ENCODE peak calls at places on chromosome 17, in nine cellular contexts. C is uterus, Q is testis, T is cardiac muscle cell, J is esophagus squamous epithelium, A is Panc1, W is BE2C, S is left ventricle myocardium inferior, V is mucosa of descending colon. F is an unnamed sample. For H3K4me1, the result is how much of the 10 kb centered on the place peaks cover.

GRCh38 chr17:83151442-83152220 is 72.2 kb downstream of the METRNL start:
- DNase-seq in C (no peak), Q (peak), T (no peak), J (no peak), A (no peak), W (no peak), S (no peak), V (no peak), F (no peak)

GRCh38 chr17:14712471-14713075 is 411.7 kb downstream of the HS3ST3B1 start:
- DNase-seq in C (no peak), Q (no peak), T (no peak), J (no peak), A (no peak), W (no peak), S (no peak), V (no peak), F (no peak)

GRCh38 chr17:52106638-52107261 is 51.8 kb downstream of the CA10 start:
- DNase-seq in C (peak), Q (peak), T (peak), J (no peak), A (peak), W (peak), S (no peak), V (peak), F (no peak)

GRCh38 chr17:6599364-6599763 is 41.1 kb downstream of the KIAA0753 start:
- DNase-seq in C (no peak), Q (no peak), T (no peak), J (no peak), A (no peak), W (no peak), S (no peak), V (no peak), F (no peak)

GRCh38 chr17:79118924-79119323 is 44.3 kb downstream of the ENGASE start:
- DNase-seq in C (no peak), Q (no peak), T (no peak), J (no peak), A (no peak), W (no peak), S (no peak), V (no peak), F (no peak)

GRCh38 chr17:45172541-45173286 is 11.0 kb downstream of the HEXIM2 start:
- DNase-seq in C (peak), Q (peak), T (no peak), J (no peak), A (no peak), W (no peak), S (peak), V (peak), F (peak)

GRCh38 chr17:8469964-8470363 is 34.3 kb downstream of the NDEL1 start:
- DNase-seq in C (no peak), Q (no peak), T (no peak), J (no peak), A (no peak), W (no peak), S (no peak), V (no peak), F (no peak)

GRCh38 chr17:62802531-62803205 is 5.4 kb downstream of the MARCHF10 start:
- DNase-seq in C (no peak), Q (no peak), T (no peak), J (no peak), A (no peak), W (peak), S (no peak), V (no peak), F (no peak)

GRCh38 chr17:34252138-34252889 is 2.8 kb upstream of the CCL2 start:
- DNase-seq in C (peak), Q (peak), T (peak), J (no peak), A (no peak), W (peak), S (peak), V (peak), F (peak)

GRCh38 chr17:17728550-17729251 is 47.4 kb downstream of the RAI1 start:
- DNase-seq in C (no peak), Q (no peak), T (no peak), J (no peak), A (peak), W (no peak), S (no peak), V (no peak), F (peak)

GRCh38 chr17:65794572-65794971 is 233.1 kb upstream of the AXIN2 start:
- DNase-seq in C (no peak), Q (no peak), T (peak), J (no peak), A (no peak), W (no peak), S (no peak), V (peak), F (no peak)

GRCh38 chr17:63041722-63042121 is 75.7 kb downstream of the TANC2 start:
- DNase-seq in C (no peak), Q (no peak), T (no peak), J (no peak), A (no peak), W (no peak), S (no peak), V (no peak), F (no peak)

GRCh38 chr17:35931794-35932419 is 1.3 kb upstream of the RDM1 start:
- DNase-seq in C (peak), Q (peak), T (no peak), J (no peak), A (no peak), W (no peak), S (no peak), V (no peak), F (no peak)

GRCh38 chr17:28615260-28615940 is 1.4 kb upstream of the RSKR start:
- DNase-seq in C (no peak), Q (no peak), T (no peak), J (no peak), A (no peak), W (no peak), S (no peak), V (no peak), F (no peak)

GRCh38 chr17:33684714-33685113 is 391.6 kb upstream of the ASIC2 start:
- DNase-seq in C (no peak), Q (no peak), T (no peak), J (no peak), A (no peak), W (no peak), S (no peak), V (no peak), F (no peak)

GRCh38 chr17:7404737-7405412 is 978 bp upstream of the TMEM256 start:
- DNase-seq in C (no peak), Q (peak), T (peak), J (no peak), A (no peak), W (no peak), S (peak), V (peak), F (peak)

GRCh38 chr17:17149520-17150449 is 56.3 kb downstream of the PLD6 start:
- DNase-seq in C (no peak), Q (no peak), T (no peak), J (no peak), A (no peak), W (no peak), S (no peak), V (no peak), F (no peak)

GRCh38 chr17:69574257-69575197 is 160.0 kb downstream of the MAP2K6 start:
- DNase-seq in C (no peak), Q (no peak), T (no peak), J (no peak), A (no peak), W (no peak), S (no peak), V (no peak), F (no peak)

GRCh38 chr17:57968456-57968855 is 13.2 kb upstream of the CUEDC1 start:
- DNase-seq in C (no peak), Q (no peak), T (no peak), J (no peak), A (no peak), W (no peak), S (no peak), V (no peak), F (no peak)

GRCh38 chr17:16929281-16929680 is 42.6 kb downstream of the TNFRSF13B start:
- DNase-seq in C (no peak), Q (no peak), T (no peak), J (no peak), A (no peak), W (no peak), S (peak), V (no peak), F (peak)

GRCh38 chr17:41781404-41782110 is 5.0 kb downstream of the JUP start:
- DNase-seq in C (no peak), Q (no peak), T (no peak), J (no peak), A (no peak), W (no peak), S (peak), V (no peak), F (peak)

GRCh38 chr17:27651411-27652345 is 20.7 kb downstream of the LGALS9 start:
- DNase-seq in C (peak), Q (peak), T (peak), J (no peak), A (peak), W (peak), S (peak), V (peak), F (peak)

GRCh38 chr17:82876602-82877391 is 37.0 kb upstream of the ZNF750 start:
- DNase-seq in C (peak), Q (peak), T (peak), J (no peak), A (no peak), W (peak), S (peak), V (peak), F (peak)

GRCh38 chr17:76586741-76587487 is 1.3 kb upstream of the ST6GALNAC2 start:
- DNase-seq in C (no peak), Q (no peak), T (peak), J (no peak), A (no peak), W (peak), S (no peak), V (no peak), F (no peak)

GRCh38 chr17:82330322-82331239 is 3.0 kb downstream of the SECTM1 start:
- DNase-seq in C (no peak), Q (peak), T (peak), J (no peak), A (no peak), W (peak), S (no peak), V (peak), F (peak)

GRCh38 chr17:64411999-64412771 is 21.5 kb upstream of the PECAM1 start:
- DNase-seq in C (peak), Q (peak), T (peak), J (no peak), A (no peak), W (no peak), S (peak), V (peak), F (peak)

GRCh38 chr17:28953444-28954118 is 2.3 kb upstream of the PHF12 start:
- DNase-seq in C (peak), Q (peak), T (peak), J (no peak), A (peak), W (peak), S (no peak), V (no peak), F (no peak)

GRCh38 chr17:81727324-81728031 is 15.4 kb downstream of the SLC25A10 start:
- DNase-seq in C (no peak), Q (no peak), T (no peak), J (no peak), A (no peak), W (no peak), S (no peak), V (peak), F (no peak)

GRCh38 chr17:68840073-68840472 is 115.1 kb downstream of the ABCA8 start:
- DNase-seq in C (no peak), Q (no peak), T (no peak), J (no peak), A (no peak), W (no peak), S (no peak), V (no peak), F (no peak)

GRCh38 chr17:830381-830780 is 48.2 kb downstream of the MRM3 start:
- DNase-seq in C (no peak), Q (no peak), T (no peak), J (no peak), A (no peak), W (no peak), S (no peak), V (no peak), F (no peak)
- H3K4me1 ChIP-seq in C (under half), Q (under half), T (under half), J (under half), A (under half), W (under half), S (under half), V (under half), F (under half)

GRCh38 chr17:2797632-2798031 is 1.4 kb downstream of the RAP1GAP2 start:
- DNase-seq in C (no peak), Q (no peak), T (no peak), J (no peak), A (no peak), W (no peak), S (no peak), V (peak), F (no peak)

GRCh38 chr17:2794116-2794803 is 2.0 kb upstream of the RAP1GAP2 start:
- DNase-seq in C (no peak), Q (no peak), T (no peak), J (no peak), A (no peak), W (no peak), S (no peak), V (no peak), F (no peak)

GRCh38 chr17:2797226-2797625 is 988 bp downstream of the RAP1GAP2 start:
- DNase-seq in C (no peak), Q (no peak), T (no peak), J (no peak), A (no peak), W (no peak), S (no peak), V (peak), F (no peak)

GRCh38 chr17:2796164-2797140 is at the start of gene RAP1GAP2:
- DNase-seq in C (no peak), Q (peak), T (no peak), J (peak), A (no peak), W (no peak), S (peak), V (peak), F (peak)

DNA sequence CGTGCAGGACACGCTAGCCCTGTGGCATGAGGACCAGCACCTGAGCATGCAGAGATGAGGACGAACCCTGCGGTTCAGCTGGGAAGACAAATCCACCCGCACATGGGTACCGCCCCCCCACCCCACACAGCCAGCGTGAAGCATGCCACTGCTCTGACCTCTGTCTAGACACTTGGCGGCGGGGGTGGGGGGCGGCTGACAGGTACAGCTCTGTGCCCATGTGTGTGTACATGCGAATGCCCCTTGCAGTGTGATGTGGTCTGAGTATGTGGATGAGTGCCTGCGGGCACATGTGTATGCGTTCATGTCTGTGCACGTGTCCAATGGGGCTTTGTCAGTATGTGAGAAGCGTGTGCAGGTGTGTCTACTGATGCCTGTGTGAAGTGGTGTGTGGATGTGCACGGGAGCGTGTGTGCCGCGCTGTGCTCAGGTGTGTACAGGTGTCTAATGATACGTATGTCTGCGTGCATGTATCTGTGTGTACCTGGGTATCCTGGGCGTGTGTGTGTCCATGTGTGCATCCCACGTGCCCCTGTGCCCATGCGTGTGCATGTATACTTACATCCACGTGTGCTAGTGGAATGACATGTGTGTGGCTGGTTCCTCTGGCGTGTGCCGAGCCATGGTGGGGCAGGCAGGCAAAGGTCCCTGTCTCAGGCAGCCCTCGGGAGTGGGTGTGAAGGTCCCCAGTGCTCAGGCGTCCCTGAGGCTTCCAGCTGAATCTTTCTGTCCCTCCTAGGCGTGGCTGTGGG is 650 bp upstream of the RAP1GAP2 start:
- DNase-seq in C (no peak), Q (no peak), T (no peak), J (no peak), A (no peak), W (no peak), S (no peak), V (no peak), F (no peak)
- H3K4me1 ChIP-seq in C (under half), Q (under half), T (under half), J (under half), A (under half), W (under half), S (under half), V (under half), F (under half)

GRCh38 chr17:38893113-38893512 is 23.3 kb downstream of the LASP1 start:
- DNase-seq in C (no peak), Q (no peak), T (no peak), J (no peak), A (no peak), W (no peak), S (no peak), V (no peak), F (no peak)
- H3K4me1 ChIP-seq in C (under half), Q (under half), T (under half), J (under half), A (under half), W (under half), S (half or more), V (under half), F (under half)

DNA sequence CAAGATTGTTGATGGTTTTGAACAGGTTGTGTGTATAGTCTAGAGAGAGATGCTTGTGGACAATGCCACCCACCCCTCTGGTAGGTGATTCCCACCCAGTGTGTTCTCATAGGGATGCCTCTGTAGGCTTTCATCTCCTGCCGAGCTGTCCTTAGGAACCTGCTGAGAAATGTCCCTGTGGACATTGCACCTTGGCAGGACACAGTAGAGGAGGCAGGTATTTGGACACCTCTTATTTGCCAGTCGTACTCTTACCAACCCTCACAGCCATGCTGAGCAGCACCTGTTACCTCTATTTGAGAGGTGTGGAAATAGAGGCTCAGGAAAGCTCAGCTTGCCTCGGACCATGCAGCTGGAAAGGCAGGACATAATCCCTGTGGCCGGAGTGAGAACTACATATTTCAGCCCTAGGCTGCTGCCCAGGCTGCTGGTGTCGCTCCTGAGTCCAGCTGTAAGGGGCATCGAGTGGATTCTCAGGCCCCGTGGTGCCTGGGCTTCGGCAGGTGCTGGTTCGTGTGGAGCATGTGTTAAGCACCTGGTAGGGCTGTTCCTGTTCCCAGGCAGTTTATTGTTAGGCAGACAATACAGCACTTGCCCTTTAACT is 33.3 kb downstream of the EPN2 start:
- DNase-seq in C (no peak), Q (no peak), T (no peak), J (no peak), A (no peak), W (no peak), S (no peak), V (peak), F (no peak)
- H3K4me1 ChIP-seq in C (under half), Q (under half), T (under half), J (half or more), A (under half), W (under half), S (half or more), V (under half), F (under half)

GRCh38 chr17:80253631-80254395 is 6.8 kb upstream of the RNF213 start:
- DNase-seq in C (no peak), Q (no peak), T (no peak), J (no peak), A (no peak), W (no peak), S (no peak), V (peak), F (no peak)
- H3K4me1 ChIP-seq in C (under half), Q (under half), T (under half), J (under half), A (half or more), W (under half), S (under half), V (under half), F (under half)